ENCODE peak calls at places on chromosome 18, in five cellular contexts. One of them, this sample, is unnamed.

GRCh38 chr18:5546660-5547059 is 2.9 kb upstream of the EPB41L3 start:
- DNase-seq in coronary artery: no peak
- DNase-seq in SK-N-SH: peak
- DNase-seq in brain microvascular endothelial cell: peak
- DNase-seq in neuronal stem cell: peak
- DNase-seq in this sample: peak

GRCh38 chr18:79496978-79497637 is 101.4 kb downstream of the NFATC1 start:
- DNase-seq in coronary artery: no peak
- DNase-seq in SK-N-SH: no peak
- DNase-seq in brain microvascular endothelial cell: peak
- DNase-seq in neuronal stem cell: no peak
- DNase-seq in this sample: peak

GRCh38 chr18:48222118-48222517 is 187.1 kb downstream of the ZBTB7C start:
- DNase-seq in coronary artery: no peak
- DNase-seq in SK-N-SH: peak
- DNase-seq in brain microvascular endothelial cell: peak
- DNase-seq in neuronal stem cell: no peak
- DNase-seq in this sample: no peak

GRCh38 chr18:47871288-47871687 is 59.2 kb downstream of the SMAD2 start:
- DNase-seq in coronary artery: no peak
- DNase-seq in SK-N-SH: no peak
- DNase-seq in brain microvascular endothelial cell: no peak
- DNase-seq in neuronal stem cell: no peak
- DNase-seq in this sample: no peak

GRCh38 chr18:45161850-45162249 is 453.4 kb upstream of the SLC14A2 start:
- DNase-seq in coronary artery: no peak
- DNase-seq in SK-N-SH: no peak
- DNase-seq in brain microvascular endothelial cell: no peak
- DNase-seq in neuronal stem cell: no peak
- DNase-seq in this sample: no peak

GRCh38 chr18:58887613-58887963 is 22.9 kb downstream of the ZNF532 start:
- DNase-seq in coronary artery: no peak
- DNase-seq in SK-N-SH: no peak
- DNase-seq in brain microvascular endothelial cell: peak
- DNase-seq in neuronal stem cell: no peak
- DNase-seq in this sample: no peak

GRCh38 chr18:70194227-70194890 is 11.1 kb downstream of the RTTN start:
- DNase-seq in coronary artery: no peak
- DNase-seq in SK-N-SH: no peak
- DNase-seq in brain microvascular endothelial cell: no peak
- DNase-seq in neuronal stem cell: no peak
- DNase-seq in this sample: no peak

GRCh38 chr18:26206488-26206887 is 19.8 kb upstream of the TAF4B start:
- DNase-seq in coronary artery: no peak
- DNase-seq in SK-N-SH: no peak
- DNase-seq in brain microvascular endothelial cell: no peak
- DNase-seq in neuronal stem cell: no peak
- DNase-seq in this sample: no peak

GRCh38 chr18:44803019-44803650 is 122.4 kb downstream of the SETBP1 start:
- DNase-seq in coronary artery: peak
- DNase-seq in SK-N-SH: no peak
- DNase-seq in brain microvascular endothelial cell: peak
- DNase-seq in neuronal stem cell: no peak
- DNase-seq in this sample: no peak

GRCh38 chr18:32057624-32058165 is 34.0 kb upstream of the RNF138 start:
- DNase-seq in coronary artery: no peak
- DNase-seq in SK-N-SH: no peak
- DNase-seq in brain microvascular endothelial cell: no peak
- DNase-seq in neuronal stem cell: no peak
- DNase-seq in this sample: peak

GRCh38 chr18:62763101-62763521 is 47.8 kb downstream of the PHLPP1 start:
- DNase-seq in coronary artery: no peak
- DNase-seq in SK-N-SH: no peak
- DNase-seq in brain microvascular endothelial cell: no peak
- DNase-seq in neuronal stem cell: no peak
- DNase-seq in this sample: no peak

GRCh38 chr18:1665064-1665463 is 760.4 kb downstream of the ADCYAP1 start:
- DNase-seq in coronary artery: no peak
- DNase-seq in SK-N-SH: no peak
- DNase-seq in brain microvascular endothelial cell: no peak
- DNase-seq in neuronal stem cell: no peak
- DNase-seq in this sample: no peak

GRCh38 chr18:62590799-62591640 is 68.2 kb downstream of the ZCCHC2 start:
- DNase-seq in coronary artery: no peak
- DNase-seq in SK-N-SH: no peak
- DNase-seq in brain microvascular endothelial cell: no peak
- DNase-seq in neuronal stem cell: no peak
- DNase-seq in this sample: no peak

GRCh38 chr18:58407263-58407648 is 221.6 kb downstream of the ALPK2 start:
- DNase-seq in coronary artery: no peak
- DNase-seq in SK-N-SH: no peak
- DNase-seq in brain microvascular endothelial cell: no peak
- DNase-seq in neuronal stem cell: no peak
- DNase-seq in this sample: no peak

GRCh38 chr18:13940326-13940725 is 25.0 kb upstream of the MC2R start:
- DNase-seq in coronary artery: no peak
- DNase-seq in SK-N-SH: no peak
- DNase-seq in brain microvascular endothelial cell: no peak
- DNase-seq in neuronal stem cell: no peak
- DNase-seq in this sample: no peak

GRCh38 chr18:70288851-70289328 is at the start of gene SOCS6:
- DNase-seq in coronary artery: peak
- DNase-seq in SK-N-SH: peak
- DNase-seq in brain microvascular endothelial cell: no peak
- DNase-seq in neuronal stem cell: peak
- DNase-seq in this sample: peak

GRCh38 chr18:7809455-7809854 is 242.3 kb downstream of the PTPRM start:
- DNase-seq in coronary artery: no peak
- DNase-seq in SK-N-SH: no peak
- DNase-seq in brain microvascular endothelial cell: no peak
- DNase-seq in neuronal stem cell: no peak
- DNase-seq in this sample: no peak

GRCh38 chr18:43049021-43049420 is 66.5 kb downstream of the RIT2 start:
- DNase-seq in coronary artery: no peak
- DNase-seq in SK-N-SH: no peak
- DNase-seq in brain microvascular endothelial cell: peak
- DNase-seq in neuronal stem cell: no peak
- DNase-seq in this sample: no peak

GRCh38 chr18:45835057-45835634 is 9.7 kb downstream of the SIGLEC15 start:
- DNase-seq in coronary artery: no peak
- DNase-seq in SK-N-SH: no peak
- DNase-seq in brain microvascular endothelial cell: no peak
- DNase-seq in neuronal stem cell: no peak
- DNase-seq in this sample: no peak

GRCh38 chr18:48736316-48736715 is 197.5 kb downstream of the CTIF start:
- DNase-seq in coronary artery: no peak
- DNase-seq in SK-N-SH: no peak
- DNase-seq in brain microvascular endothelial cell: no peak
- DNase-seq in neuronal stem cell: no peak
- DNase-seq in this sample: no peak

GRCh38 chr18:53798516-53798915 is 426.0 kb downstream of the MBD2 start:
- DNase-seq in coronary artery: no peak
- DNase-seq in SK-N-SH: no peak
- DNase-seq in brain microvascular endothelial cell: no peak
- DNase-seq in neuronal stem cell: no peak
- DNase-seq in this sample: no peak

GRCh38 chr18:2974731-2975130 is 38.2 kb downstream of the LPIN2 start:
- DNase-seq in coronary artery: no peak
- DNase-seq in SK-N-SH: no peak
- DNase-seq in brain microvascular endothelial cell: no peak
- DNase-seq in neuronal stem cell: no peak
- DNase-seq in this sample: no peak

GRCh38 chr18:4251873-4252272 is 203.2 kb downstream of the DLGAP1 start:
- DNase-seq in coronary artery: no peak
- DNase-seq in SK-N-SH: no peak
- DNase-seq in brain microvascular endothelial cell: no peak
- DNase-seq in neuronal stem cell: no peak
- DNase-seq in this sample: no peak

GRCh38 chr18:35688757-35689156 is 107.2 kb downstream of the GALNT1 start:
- DNase-seq in coronary artery: no peak
- DNase-seq in SK-N-SH: no peak
- DNase-seq in brain microvascular endothelial cell: no peak
- DNase-seq in neuronal stem cell: no peak
- DNase-seq in this sample: no peak

GRCh38 chr18:5158587-5158986 is 38.5 kb downstream of the AKAIN1 start:
- DNase-seq in coronary artery: no peak
- DNase-seq in SK-N-SH: no peak
- DNase-seq in brain microvascular endothelial cell: no peak
- DNase-seq in neuronal stem cell: no peak
- DNase-seq in this sample: no peak

GRCh38 chr18:63971320-63972071 is 1.6 kb downstream of the SERPINB8 start:
- DNase-seq in coronary artery: no peak
- DNase-seq in SK-N-SH: no peak
- DNase-seq in brain microvascular endothelial cell: no peak
- DNase-seq in neuronal stem cell: no peak
- DNase-seq in this sample: no peak

GRCh38 chr18:79945118-79946042 is 6.1 kb downstream of the SLC66A2 start:
- DNase-seq in coronary artery: peak
- DNase-seq in SK-N-SH: no peak
- DNase-seq in brain microvascular endothelial cell: no peak
- DNase-seq in neuronal stem cell: no peak
- DNase-seq in this sample: no peak

GRCh38 chr18:50298443-50299284 is 11.2 kb upstream of the CXXC1 start:
- DNase-seq in coronary artery: no peak
- DNase-seq in SK-N-SH: no peak
- DNase-seq in brain microvascular endothelial cell: no peak
- DNase-seq in neuronal stem cell: no peak
- DNase-seq in this sample: no peak
- H3K4me3 ChIP-seq in coronary artery: peak
- H3K4me3 ChIP-seq in SK-N-SH: peak
- H3K4me3 ChIP-seq in brain microvascular endothelial cell: peak
- H3K4me3 ChIP-seq in neuronal stem cell: no peak
- H3K4me3 ChIP-seq in this sample: peak

GRCh38 chr18:75350857-75351256 is 76.6 kb downstream of the SMIM21 start:
- DNase-seq in coronary artery: no peak
- DNase-seq in SK-N-SH: no peak
- DNase-seq in brain microvascular endothelial cell: no peak
- DNase-seq in neuronal stem cell: no peak
- DNase-seq in this sample: no peak
- H3K4me3 ChIP-seq in coronary artery: no peak
- H3K4me3 ChIP-seq in SK-N-SH: no peak
- H3K4me3 ChIP-seq in brain microvascular endothelial cell: no peak
- H3K4me3 ChIP-seq in neuronal stem cell: no peak
- H3K4me3 ChIP-seq in this sample: no peak

GRCh38 chr18:34594243-34594642 is 115.9 kb upstream of the DTNA start:
- DNase-seq in coronary artery: no peak
- DNase-seq in SK-N-SH: no peak
- DNase-seq in brain microvascular endothelial cell: no peak
- DNase-seq in neuronal stem cell: no peak
- DNase-seq in this sample: no peak

GRCh38 chr18:34595673-34596072 is 114.4 kb upstream of the DTNA start:
- DNase-seq in coronary artery: no peak
- DNase-seq in SK-N-SH: no peak
- DNase-seq in brain microvascular endothelial cell: peak
- DNase-seq in neuronal stem cell: no peak
- DNase-seq in this sample: no peak

GRCh38 chr18:34591920-34592444 is 118.1 kb upstream of the DTNA start:
- DNase-seq in coronary artery: no peak
- DNase-seq in SK-N-SH: no peak
- DNase-seq in brain microvascular endothelial cell: no peak
- DNase-seq in neuronal stem cell: no peak
- DNase-seq in this sample: no peak

GRCh38 chr18:34590503-34590902 is 119.6 kb upstream of the DTNA start:
- DNase-seq in coronary artery: no peak
- DNase-seq in SK-N-SH: no peak
- DNase-seq in brain microvascular endothelial cell: no peak
- DNase-seq in neuronal stem cell: no peak
- DNase-seq in this sample: no peak

DNA sequence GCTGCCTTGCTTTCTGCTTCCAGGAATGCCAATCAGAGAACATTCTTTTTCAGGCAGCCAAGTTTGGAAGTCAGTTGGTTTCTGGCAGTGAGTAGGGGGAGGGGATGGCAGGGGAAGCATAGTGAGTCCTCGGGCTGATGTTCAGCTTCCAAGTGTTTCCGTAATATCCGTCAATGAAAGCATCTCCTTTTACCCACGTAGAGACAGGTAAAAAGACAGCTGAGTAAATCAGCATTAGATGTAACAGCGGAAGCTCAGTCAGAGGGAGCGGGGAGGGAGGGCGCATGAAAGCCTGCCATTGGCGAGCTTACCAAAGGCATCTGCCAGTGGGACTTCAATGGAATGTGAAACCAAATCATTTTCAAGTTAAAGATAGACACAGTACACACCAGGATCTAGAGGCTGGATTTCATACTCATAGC is 117.1 kb upstream of the DTNA start:
- DNase-seq in coronary artery: peak
- DNase-seq in SK-N-SH: no peak
- DNase-seq in brain microvascular endothelial cell: peak
- DNase-seq in neuronal stem cell: peak
- DNase-seq in this sample: peak
- H3K4me3 ChIP-seq in coronary artery: peak
- H3K4me3 ChIP-seq in SK-N-SH: no peak
- H3K4me3 ChIP-seq in brain microvascular endothelial cell: peak
- H3K4me3 ChIP-seq in neuronal stem cell: peak
- H3K4me3 ChIP-seq in this sample: peak

GRCh38 chr18:60649816-60650215 is 277.2 kb upstream of the MC4R start:
- DNase-seq in coronary artery: no peak
- DNase-seq in SK-N-SH: no peak
- DNase-seq in brain microvascular endothelial cell: no peak
- DNase-seq in neuronal stem cell: no peak
- DNase-seq in this sample: no peak
- H3K4me3 ChIP-seq in coronary artery: no peak
- H3K4me3 ChIP-seq in SK-N-SH: no peak
- H3K4me3 ChIP-seq in brain microvascular endothelial cell: no peak
- H3K4me3 ChIP-seq in neuronal stem cell: no peak
- H3K4me3 ChIP-seq in this sample: no peak

GRCh38 chr18:23387265-23387664 is 65.8 kb upstream of the RIOK3 start:
- DNase-seq in coronary artery: no peak
- DNase-seq in SK-N-SH: no peak
- DNase-seq in brain microvascular endothelial cell: no peak
- DNase-seq in neuronal stem cell: no peak
- DNase-seq in this sample: no peak

GRCh38 chr18:23388357-23388756 is 64.7 kb upstream of the RIOK3 start:
- DNase-seq in coronary artery: no peak
- DNase-seq in SK-N-SH: no peak
- DNase-seq in brain microvascular endothelial cell: no peak
- DNase-seq in neuronal stem cell: no peak
- DNase-seq in this sample: no peak

GRCh38 chr18:23380817-23381216 is 72.3 kb upstream of the RIOK3 start:
- DNase-seq in coronary artery: no peak
- DNase-seq in SK-N-SH: no peak
- DNase-seq in brain microvascular endothelial cell: peak
- DNase-seq in neuronal stem cell: no peak
- DNase-seq in this sample: no peak

GRCh38 chr18:23386317-23386716 is 66.8 kb upstream of the RIOK3 start:
- DNase-seq in coronary artery: no peak
- DNase-seq in SK-N-SH: no peak
- DNase-seq in brain microvascular endothelial cell: no peak
- DNase-seq in neuronal stem cell: no peak
- DNase-seq in this sample: no peak

GRCh38 chr18:23384778-23385736 is 68.0 kb upstream of the RIOK3 start:
- DNase-seq in coronary artery: no peak
- DNase-seq in SK-N-SH: no peak
- DNase-seq in brain microvascular endothelial cell: no peak
- DNase-seq in neuronal stem cell: no peak
- DNase-seq in this sample: no peak
- H3K4me3 ChIP-seq in coronary artery: no peak
- H3K4me3 ChIP-seq in SK-N-SH: no peak
- H3K4me3 ChIP-seq in brain microvascular endothelial cell: no peak
- H3K4me3 ChIP-seq in neuronal stem cell: no peak
- H3K4me3 ChIP-seq in this sample: no peak